ENCODE peak calls at places on chromosomes 3 and 15, in ten cellular contexts. B, M, C, G, K, U, Q, Y, N and W are unnamed samples.

GRCh38 chr3:190830031-190830430 is 32.5 kb downstream of the GMNC start:
- DNase-seq in B (no peak), M (no peak), C (no peak), G (no peak), K (no peak), U (no peak), Q (no peak), Y (no peak), N (no peak), W (no peak)

GRCh38 chr3:99947356-99947755 is 129.7 kb downstream of the CMSS1 start:
- DNase-seq in B (no peak), M (no peak), C (no peak), G (no peak), K (no peak), U (no peak), Q (no peak), Y (no peak), N (no peak), W (no peak)

GRCh38 chr15:74200394-74200793 is 2.2 kb downstream of the STRA6 start:
- DNase-seq in B (no peak), M (no peak), C (no peak), G (no peak), K (no peak), U (peak; percentile 18), Q (peak; percentile 49), Y (peak; percentile 76), N (no peak), W (peak; percentile 55)

GRCh38 chr3:105553851-105554250 is 187.1 kb downstream of the ALCAM start:
- DNase-seq in B (no peak), M (no peak), C (no peak), G (no peak), K (no peak), U (no peak), Q (no peak), Y (peak; percentile 58), N (no peak), W (no peak)

GRCh38 chr15:101088788-101089578 is 162.9 kb downstream of the CHSY1 start:
- DNase-seq in B (peak; percentile 82), M (peak; percentile 90), C (peak; percentile 84), G (peak; percentile 78), K (peak; percentile 35), U (peak; percentile 80), Q (peak; percentile 87), Y (no peak), N (no peak), W (peak; percentile 83)

GRCh38 chr3:21825684-21826083 is 74.7 kb upstream of the ZNF385D start:
- DNase-seq in B (no peak), M (no peak), C (no peak), G (no peak), K (no peak), U (no peak), Q (no peak), Y (no peak), N (no peak), W (peak; percentile 2)

GRCh38 chr15:77844798-77845446 is 212.2 kb upstream of the LINGO1 start:
- DNase-seq in B (no peak), M (no peak), C (no peak), G (no peak), K (no peak), U (no peak), Q (no peak), Y (no peak), N (no peak), W (no peak)

GRCh38 chr3:101038393-101038792 is 45.2 kb upstream of the ABI3BP start:
- DNase-seq in B (no peak), M (no peak), C (no peak), G (no peak), K (no peak), U (no peak), Q (no peak), Y (peak; percentile 43), N (no peak), W (no peak)

GRCh38 chr15:67024322-67024997 is 40.9 kb upstream of the SMAD3 start:
- DNase-seq in B (peak; percentile 72), M (no peak), C (peak; percentile 76), G (peak; percentile 85), K (peak; percentile 77), U (peak; percentile 77), Q (peak; percentile 85), Y (peak; percentile 97), N (no peak), W (peak; percentile 84)

GRCh38 chr3:171532294-171532693 is 72.1 kb upstream of the TNIK start:
- DNase-seq in B (no peak), M (no peak), C (no peak), G (no peak), K (no peak), U (no peak), Q (no peak), Y (no peak), N (no peak), W (no peak)

GRCh38 chr3:169968224-169968623 is 1.6 kb downstream of the SEC62 start:
- DNase-seq in B (no peak), M (no peak), C (no peak), G (no peak), K (no peak), U (no peak), Q (no peak), Y (no peak), N (no peak), W (no peak)

GRCh38 chr3:63791974-63792373 is 27.1 kb upstream of the C3orf49 start:
- DNase-seq in B (no peak), M (no peak), C (no peak), G (no peak), K (no peak), U (no peak), Q (no peak), Y (peak; percentile 53), N (no peak), W (no peak)

GRCh38 chr15:59688888-59689625 is at the start of gene BNIP2:
- DNase-seq in B (peak; percentile 99), M (peak; percentile 100), C (peak; percentile 99), G (peak; percentile 99), K (peak; percentile 93), U (peak; percentile 100), Q (peak; percentile 100), Y (peak; percentile 98), N (peak; percentile 100), W (peak; percentile 100)

GRCh38 chr15:85407421-85408269 is 27.2 kb downstream of the AKAP13 start:
- DNase-seq in B (no peak), M (no peak), C (no peak), G (peak; percentile 27), K (peak; percentile 39), U (no peak), Q (no peak), Y (peak; percentile 90), N (no peak), W (no peak)

GRCh38 chr3:111237906-111238305 is 166.3 kb downstream of the NECTIN3 start:
- DNase-seq in B (no peak), M (no peak), C (no peak), G (no peak), K (no peak), U (no peak), Q (no peak), Y (no peak), N (no peak), W (no peak)

GRCh38 chr3:196558476-196558875 is 9.9 kb downstream of the WDR53 start:
- DNase-seq in B (no peak), M (no peak), C (no peak), G (no peak), K (no peak), U (no peak), Q (no peak), Y (no peak), N (no peak), W (no peak)

GRCh38 chr3:196568246-196569002 is at the start of the genes FBXO45 and WDR53:
- DNase-seq in B (peak; percentile 94), M (peak; percentile 97), C (peak; percentile 96), G (peak; percentile 95), K (peak; percentile 86), U (peak; percentile 96), Q (peak; percentile 98), Y (peak; percentile 93), N (peak; percentile 95), W (peak; percentile 96)

GRCh38 chr3:196569003-196569516 is 600 bp downstream of the FBXO45 start:
- DNase-seq in B (no peak), M (peak; percentile 69), C (peak; percentile 48), G (peak; percentile 50), K (peak; percentile 14), U (peak; percentile 56), Q (peak; percentile 74), Y (peak; percentile 26), N (no peak), W (no peak)

GRCh38 chr3:196559826-196560225 is 8.5 kb downstream of the WDR53 start:
- DNase-seq in B (no peak), M (no peak), C (no peak), G (no peak), K (no peak), U (no peak), Q (no peak), Y (peak; percentile 65), N (no peak), W (no peak)

DNA sequence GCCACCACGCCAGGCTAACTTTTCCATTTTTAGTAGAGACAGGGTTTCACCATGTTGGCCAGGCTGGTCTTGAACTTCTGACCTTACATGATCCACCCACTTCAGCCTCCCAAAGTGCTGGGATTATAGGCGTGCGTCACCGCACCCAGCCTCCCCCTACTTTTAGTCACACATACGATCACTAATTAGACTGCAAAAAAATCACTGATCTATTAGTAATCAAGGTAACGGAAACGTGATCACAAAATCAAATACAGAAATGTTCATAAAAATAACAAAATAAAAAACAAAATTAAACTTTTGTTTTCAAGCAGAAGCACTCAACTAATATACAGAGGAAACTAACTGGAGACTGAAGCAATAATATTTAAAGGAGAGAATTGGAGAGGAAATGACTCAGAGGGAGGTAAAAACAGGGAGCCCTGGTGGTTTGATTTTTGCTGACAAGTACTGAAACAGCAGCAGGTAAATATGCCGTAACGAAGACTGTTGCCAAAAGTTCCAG is 4.6 kb downstream of the WDR53 start:
- DNase-seq in B (no peak), M (no peak), C (no peak), G (no peak), K (no peak), U (no peak), Q (no peak), Y (peak; percentile 34), N (no peak), W (no peak)
- TF ChIP-seq CTCF in B (no peak), M (no peak), C (no peak), G (no peak), K (no peak), U (no peak), Q (no peak), Y (no peak), N (no peak), W (no peak)

GRCh38 chr3:48477959-48478480 is 26.0 kb downstream of the SHISA5 start:
- DNase-seq in B (no peak), M (no peak), C (no peak), G (no peak), K (no peak), U (no peak), Q (no peak), Y (no peak), N (no peak), W (no peak)
- H3K4me3 ChIP-seq in B (no peak overlapping the region), M (no peak overlapping the region), C (no peak overlapping the region), G (no peak overlapping the region), K (no peak overlapping the region), U (no peak overlapping the region), Q (no peak overlapping the region), Y (no peak overlapping the region), N (no peak overlapping the region), W (no peak overlapping the region)

GRCh38 chr15:70892002-70892911 is at the start of the genes LRRC49 and THAP10:
- DNase-seq in B (peak; percentile 89), M (peak; percentile 89), C (peak; percentile 82), G (peak; percentile 85), K (peak; percentile 91), U (peak; percentile 84), Q (peak; percentile 87), Y (peak; percentile 98), N (peak; percentile 91), W (peak; percentile 89)
- TF ChIP-seq POLR2A in B (peak; percentile 40), M (no peak), C (no peak), G (no peak), K (peak; percentile 74), U (no peak), Q (no peak), Y (peak; percentile 52), N (no peak), W (peak; percentile 45)

GRCh38 chr15:58269455-58270414 is 131.6 kb downstream of the AQP9 start:
- DNase-seq in B (no peak), M (no peak), C (no peak), G (peak; percentile 40), K (peak; percentile 71), U (peak; percentile 24), Q (peak; percentile 60), Y (peak; percentile 71), N (no peak), W (no peak)
- TF ChIP-seq CTCF in B (no peak), M (peak; percentile 64), C (no peak), G (peak; percentile 53), K (peak; percentile 92), U (peak; percentile 45), Q (peak; percentile 40), Y (peak; percentile 84), N (peak; percentile 52), W (peak; percentile 31)